ENCODE peak calls at places on chromosomes 11 and 22, in six cellular contexts. Q, P, U, M, G and H are unnamed samples.

GRCh38 chr11:47254381-47254780 is 3.4 kb upstream of the NR1H3 start:
- DNase-seq in M (no peak), P (no peak), Q (no peak), G (peak; percentile 40), U (no peak), H (no peak)

GRCh38 chr22:29121124-29121523 is 48.3 kb downstream of the KREMEN1 start:
- DNase-seq in U (no peak), Q (no peak), M (no peak), G (no peak), P (peak; percentile 20), H (no peak)

GRCh38 chr11:118641463-118642019 is 34.1 kb downstream of the PHLDB1 start:
- DNase-seq in P (no peak), Q (no peak), U (no peak), M (no peak), G (no peak), H (no peak)

GRCh38 chr11:124920870-124921609 is 2.0 kb downstream of the HEPN1 start:
- DNase-seq in M (peak; percentile 50), Q (peak; percentile 78), U (no peak), G (peak; percentile 84), P (peak; percentile 56), H (peak; percentile 61)

GRCh38 chr11:2446590-2447252 is 1.9 kb downstream of the KCNQ1 start:
- DNase-seq in U (no peak), Q (no peak), M (no peak), G (no peak), P (no peak), H (no peak)

GRCh38 chr11:44389963-44390605 is 80.1 kb upstream of the ALX4 start:
- DNase-seq in M (no peak), P (no peak), Q (no peak), G (no peak), U (no peak), H (no peak)

GRCh38 chr11:95296621-95297025 is 65.6 kb upstream of the SESN3 start:
- DNase-seq in P (no peak), U (peak; percentile 60), Q (no peak), G (no peak), M (no peak), H (no peak)

GRCh38 chr11:134246678-134247077 is 6.5 kb downstream of the THYN1 start:
- DNase-seq in M (no peak), P (no peak), Q (no peak), G (no peak), U (no peak), H (no peak)

GRCh38 chr11:31628111-31628510 is 118.5 kb downstream of the ELP4 start:
- DNase-seq in M (no peak), G (no peak), Q (no peak), P (no peak), U (no peak), H (no peak)

GRCh38 chr11:202490-202889 is 4.7 kb downstream of the BET1L start:
- DNase-seq in G (no peak), Q (no peak), P (no peak), M (no peak), U (no peak), H (no peak)

GRCh38 chr11:95897731-95898130 is 26.2 kb downstream of the MTMR2 start:
- DNase-seq in U (no peak), Q (no peak), G (no peak), M (no peak), P (peak; percentile 29), H (no peak)

GRCh38 chr11:72423840-72424239 is 10.5 kb downstream of the CLPB start:
- DNase-seq in G (no peak), U (no peak), P (no peak), M (no peak), Q (no peak), H (no peak)

GRCh38 chr11:127044535-127044934 is 44.0 kb upstream of the KIRREL3 start:
- DNase-seq in Q (no peak), U (no peak), M (no peak), G (no peak), P (no peak), H (no peak)

GRCh38 chr11:122095950-122096942 is 19.8 kb downstream of the BLID start:
- DNase-seq in U (no peak), P (peak; percentile 60), M (no peak), G (no peak), Q (no peak), H (no peak)

GRCh38 chr22:22023581-22024137 is 41.1 kb upstream of the TOP3B start:
- DNase-seq in G (no peak), U (no peak), Q (no peak), M (no peak), P (no peak), H (no peak)

GRCh38 chr22:32475428-32476010 is 908 bp downstream of the FBXO7 start:
- DNase-seq in G (no peak), P (peak; percentile 50), M (no peak), Q (no peak), U (peak; percentile 29), H (no peak)

GRCh38 chr11:19426022-19426718 is 185.4 kb upstream of the E2F8 start:
- DNase-seq in G (no peak), M (no peak), Q (no peak), P (peak; percentile 42), U (no peak), H (no peak)

GRCh38 chr11:120334332-120334731 is 1.9 kb upstream of the ARHGEF12 start:
- DNase-seq in G (no peak), P (no peak), U (no peak), M (no peak), Q (no peak), H (no peak)

GRCh38 chr11:70206977-70207376 is 3.9 kb downstream of the FADD start:
- DNase-seq in U (no peak), M (no peak), Q (no peak), P (no peak), G (no peak), H (no peak)

GRCh38 chr11:93783767-93784151 is 323 bp upstream of the MED17 start:
- DNase-seq in Q (no peak), U (no peak), G (no peak), M (no peak), P (no peak), H (no peak)

GRCh38 chr22:24445481-24446290 is 18.3 kb downstream of the ADORA2A start:
- DNase-seq in G (no peak), M (no peak), P (no peak), U (no peak), Q (no peak), H (no peak)

GRCh38 chr11:119025978-119026766 is 4.5 kb downstream of the SLC37A4 start:
- DNase-seq in P (no peak), M (no peak), U (no peak), G (no peak), Q (no peak), H (no peak)

GRCh38 chr11:96328395-96329010 is 14.5 kb downstream of the MAML2 start:
- DNase-seq in Q (no peak), M (no peak), U (no peak), G (no peak), P (no peak), H (no peak)

GRCh38 chr22:39624501-39624821 is 53.9 kb downstream of the CACNA1I start:
- DNase-seq in U (no peak), G (no peak), M (no peak), Q (no peak), P (no peak), H (no peak)